ENCODE peak calls at places on chromosomes 6 and 20, in four cellular contexts. K is WTC11, M is GM12878, U is K562. J is an unnamed sample.

GRCh38 chr20:1809611-1810510 is 85.3 kb upstream of the SIRPA start:
- DNase-seq in M (no peak), U (no peak), K (no peak), J (no peak)

GRCh38 chr6:37518116-37518515 is 18.4 kb upstream of the CCDC167 start:
- DNase-seq in U (no peak), K (no peak), M (no peak), J (no peak)

GRCh38 chr6:45658958-45659357 is 281.2 kb upstream of the SUPT3H start:
- DNase-seq in K (no peak), M (no peak), U (no peak), J (no peak)

GRCh38 chr6:122393339-122393896 is 6.0 kb upstream of the HSF2 start:
- DNase-seq in M (no peak), U (peak; percentile 64), K (no peak), J (no peak)

GRCh38 chr6:15518878-15519277 is 143.9 kb downstream of the DTNBP1 start:
- DNase-seq in K (no peak), U (no peak), M (no peak), J (no peak)

GRCh38 chr6:71419217-71419953 is 130.8 kb downstream of the OGFRL1 start:
- DNase-seq in M (no peak), K (no peak), U (no peak), J (no peak)

GRCh38 chr6:55528624-55529023 is 50.4 kb downstream of the HMGCLL1 start:
- DNase-seq in M (peak; percentile 5), K (no peak), U (no peak), J (no peak)

GRCh38 chr6:5143625-5144311 is 58.6 kb downstream of the PPP1R3G start:
- DNase-seq in K (peak; percentile 86), M (peak; percentile 27), U (peak; percentile 86), J (peak; percentile 77)

GRCh38 chr6:89048286-89048923 is 32.1 kb upstream of the PNRC1 start:
- DNase-seq in U (no peak), M (no peak), K (no peak), J (no peak)

GRCh38 chr6:79377047-79377446 is 142.6 kb upstream of the HMGN3 start:
- DNase-seq in M (no peak), K (no peak), U (no peak), J (no peak)

GRCh38 chr20:22374678-22375590 is 209.4 kb downstream of the FOXA2 start:
- DNase-seq in U (no peak), M (no peak), K (no peak), J (no peak)

GRCh38 chr20:11698124-11698523 is 219.6 kb upstream of the BTBD3 start:
- DNase-seq in U (no peak), M (no peak), K (no peak), J (no peak)

GRCh38 chr6:37546141-37546871 is 46.6 kb upstream of the CCDC167 start:
- DNase-seq in M (no peak), K (peak; percentile 35), U (no peak), J (no peak)

GRCh38 chr20:47181056-47181862 is 175.2 kb downstream of the ZMYND8 start:
- DNase-seq in M (no peak), K (peak; percentile 38), U (peak; percentile 82), J (peak; percentile 45)

GRCh38 chr20:62405108-62405980 is 1.7 kb downstream of the CABLES2 start:
- DNase-seq in U (peak; percentile 64), K (peak; percentile 68), M (no peak), J (peak; percentile 87)

GRCh38 chr6:2127484-2127911 is 117.9 kb downstream of the GMDS start:
- DNase-seq in M (peak; percentile 5), U (peak; percentile 23), K (no peak), J (no peak)

GRCh38 chr20:53738039-53738944 is 144.7 kb upstream of the ZNF217 start:
- DNase-seq in U (peak; percentile 86), K (peak; percentile 64), M (no peak), J (peak; percentile 34)

GRCh38 chr20:61330441-61330840 is 78.4 kb downstream of the CDH4 start:
- DNase-seq in K (no peak), U (no peak), M (no peak), J (no peak)

GRCh38 chr20:2171266-2171790 is 69.7 kb downstream of the STK35 start:
- DNase-seq in U (no peak), K (no peak), M (no peak), J (no peak)

GRCh38 chr6:8238772-8239683 is 136.7 kb upstream of the EEF1E1 start:
- DNase-seq in K (no peak), U (no peak), M (no peak), J (peak; percentile 49)

GRCh38 chr6:142855877-142856606 is 88.9 kb downstream of the HIVEP2 start:
- DNase-seq in M (no peak), K (no peak), U (no peak), J (no peak)

GRCh38 chr6:78947962-78948361 is 80.6 kb downstream of the IRAK1BP1 start:
- DNase-seq in M (no peak), U (no peak), K (no peak), J (no peak)

GRCh38 chr6:116387374-116387773 is 16.6 kb downstream of the DSE start:
- DNase-seq in U (no peak), M (no peak), K (no peak), J (no peak)

GRCh38 chr6:123189805-123190204 is 193.8 kb downstream of the CLVS2 start:
- DNase-seq in U (no peak), M (no peak), K (no peak), J (no peak)

GRCh38 chr6:108175592-108176279 is 9.9 kb downstream of the NR2E1 start:
- DNase-seq in U (peak; percentile 30), K (peak; percentile 56), M (no peak), J (peak; percentile 43)

GRCh38 chr20:63483834-63484233 is 11.4 kb upstream of the KCNQ2 start:
- DNase-seq in K (peak; percentile 63), U (no peak), M (no peak), J (peak; percentile 78)

GRCh38 chr6:129678463-129678862 is 31.5 kb downstream of the ARHGAP18 start:
- DNase-seq in K (no peak), U (no peak), M (no peak), J (no peak)

GRCh38 chr6:112251170-112251945 is 3.0 kb downstream of the LAMA4 start:
- DNase-seq in K (no peak), U (no peak), M (no peak), J (no peak)

GRCh38 chr6:167153523-167153959 is 4.2 kb downstream of the GPR31 start:
- DNase-seq in K (no peak), M (peak; percentile 78), U (no peak), J (no peak)

GRCh38 chr20:52004720-52005119 is 186.9 kb downstream of the ZFP64 start:
- DNase-seq in U (no peak), M (no peak), K (no peak), J (no peak)

GRCh38 chr6:130282234-130282995 is 59.7 kb upstream of the SAMD3 start:
- DNase-seq in M (no peak), K (no peak), U (peak; percentile 36), J (peak; percentile 1)

GRCh38 chr20:16132399-16132798 is 440.8 kb downstream of the KIF16B start:
- DNase-seq in K (no peak), U (no peak), M (no peak), J (no peak)
- TF ChIP-seq USF1 in K (no peak), U (no peak), M (no peak), J (no peak)

GRCh38 chr6:73389854-73390253 is 4.8 kb upstream of the DDX43 start:
- DNase-seq in M (no peak), U (no peak), K (peak; percentile 60), J (no peak)
- TF ChIP-seq USF1 in M (no peak), U (no peak), K (no peak), J (no peak)

GRCh38 chr6:34578445-34579262 is 22.5 kb upstream of the SPDEF start:
- DNase-seq in U (no peak), M (no peak), K (no peak), J (no peak)
- TF ChIP-seq USF1 in U (no peak), M (no peak), K (no peak), J (no peak)

GRCh38 chr20:45041464-45042337 is 59.2 kb downstream of the KCNS1 start:
- DNase-seq in U (no peak), K (no peak), M (no peak), J (no peak)
- TF ChIP-seq USF1 in U (no peak), K (peak; percentile 55), M (no peak), J (peak; percentile 70)

GRCh38 chr6:43669922-43670622 is 17.5 kb downstream of the MRPS18A start:
- DNase-seq in U (peak; percentile 76), K (no peak), M (no peak), J (no peak)
- TF ChIP-seq USF1 in U (no peak), K (no peak), M (no peak), J (no peak)

J was measured in SK-N-SH.